ENCODE peak calls at places on chromosomes 4 and X, in four cellular contexts. One of them, this sample, is unnamed. For H3K4me1, the result is how much of the 10 kb centered on the place peaks cover.

GRCh38 chr4:109816082-109816442 is 500 bp downstream of the GAR1 start:
- DNase-seq in kidney: no peak
- DNase-seq in IMR-90: no peak
- DNase-seq in colonic mucosa: peak
- DNase-seq in this sample: peak

GRCh38 chrX:133921764-133922389 is 63.5 kb downstream of the GPC3 start:
- DNase-seq in kidney: no peak
- DNase-seq in IMR-90: peak
- DNase-seq in colonic mucosa: peak
- DNase-seq in this sample: peak

GRCh38 chr4:48602222-48602621 is 112.2 kb downstream of the ZAR1 start:
- DNase-seq in kidney: no peak
- DNase-seq in IMR-90: peak
- DNase-seq in colonic mucosa: no peak
- DNase-seq in this sample: peak

GRCh38 chrX:130091976-130092522 is 18.2 kb downstream of the ELF4 start:
- DNase-seq in kidney: peak
- DNase-seq in IMR-90: no peak
- DNase-seq in colonic mucosa: peak
- DNase-seq in this sample: no peak

GRCh38 chrX:53312946-53313745 is 31.8 kb upstream of the IQSEC2 start:
- DNase-seq in kidney: peak
- DNase-seq in IMR-90: peak
- DNase-seq in colonic mucosa: peak
- DNase-seq in this sample: peak

GRCh38 chrX:23845316-23845932 is 62.3 kb downstream of the APOO start:
- DNase-seq in kidney: no peak
- DNase-seq in IMR-90: no peak
- DNase-seq in colonic mucosa: peak
- DNase-seq in this sample: no peak

GRCh38 chr4:165384608-165385007 is 5.8 kb downstream of the CPE start:
- DNase-seq in kidney: no peak
- DNase-seq in IMR-90: peak
- DNase-seq in colonic mucosa: no peak
- DNase-seq in this sample: peak

GRCh38 chrX:20320461-20321159 is 53.9 kb upstream of the RPS6KA3 start:
- DNase-seq in kidney: no peak
- DNase-seq in IMR-90: no peak
- DNase-seq in colonic mucosa: no peak
- DNase-seq in this sample: peak

GRCh38 chr4:39046243-39046642 is 14.0 kb upstream of the TMEM156 start:
- DNase-seq in kidney: no peak
- DNase-seq in IMR-90: peak
- DNase-seq in colonic mucosa: no peak
- DNase-seq in this sample: no peak

GRCh38 chr4:108130955-108131354 is 37.8 kb downstream of the LEF1 start:
- DNase-seq in kidney: no peak
- DNase-seq in IMR-90: no peak
- DNase-seq in colonic mucosa: no peak
- DNase-seq in this sample: no peak

GRCh38 chr4:147498031-147498700 is 17.3 kb downstream of the EDNRA start:
- DNase-seq in kidney: no peak
- DNase-seq in IMR-90: peak
- DNase-seq in colonic mucosa: no peak
- DNase-seq in this sample: peak

GRCh38 chr4:112184438-112184837 is 39.2 kb downstream of the FAM241A start:
- DNase-seq in kidney: no peak
- DNase-seq in IMR-90: no peak
- DNase-seq in colonic mucosa: no peak
- DNase-seq in this sample: no peak

GRCh38 chr4:113584407-113585150 is 177.0 kb downstream of the CAMK2D start:
- DNase-seq in kidney: no peak
- DNase-seq in IMR-90: peak
- DNase-seq in colonic mucosa: no peak
- DNase-seq in this sample: peak

GRCh38 chr4:17347445-17347844 is 164.4 kb downstream of the QDPR start:
- DNase-seq in kidney: no peak
- DNase-seq in IMR-90: peak
- DNase-seq in colonic mucosa: peak
- DNase-seq in this sample: peak

GRCh38 chrX:27583976-27584375 is 6.2 kb upstream of the DCAF8L2 start:
- DNase-seq in kidney: no peak
- DNase-seq in IMR-90: peak
- DNase-seq in colonic mucosa: no peak
- DNase-seq in this sample: no peak

GRCh38 chr4:6275898-6276563 is 6.4 kb downstream of the WFS1 start:
- DNase-seq in kidney: no peak
- DNase-seq in IMR-90: no peak
- DNase-seq in colonic mucosa: no peak
- DNase-seq in this sample: no peak

GRCh38 chr4:6272863-6273660 is 3.4 kb downstream of the WFS1 start:
- DNase-seq in kidney: peak
- DNase-seq in IMR-90: peak
- DNase-seq in colonic mucosa: no peak
- DNase-seq in this sample: peak

GRCh38 chr4:6271701-6272465 is 2.2 kb downstream of the WFS1 start:
- DNase-seq in kidney: peak
- DNase-seq in IMR-90: no peak
- DNase-seq in colonic mucosa: no peak
- DNase-seq in this sample: no peak

GRCh38 chr4:6275351-6275750 is 5.7 kb downstream of the WFS1 start:
- DNase-seq in kidney: no peak
- DNase-seq in IMR-90: no peak
- DNase-seq in colonic mucosa: no peak
- DNase-seq in this sample: no peak

GRCh38 chr4:6273661-6273990 is 4.0 kb downstream of the WFS1 start:
- DNase-seq in kidney: no peak
- DNase-seq in IMR-90: no peak
- DNase-seq in colonic mucosa: no peak
- DNase-seq in this sample: peak
- H3K4me1 ChIP-seq in kidney: under half
- H3K4me1 ChIP-seq in IMR-90: under half
- H3K4me1 ChIP-seq in colonic mucosa: under half
- H3K4me1 ChIP-seq in this sample: under half

GRCh38 chrX:125248931-125249330 is 70.7 kb upstream of the TEX13C start:
- DNase-seq in kidney: no peak
- DNase-seq in IMR-90: no peak
- DNase-seq in colonic mucosa: no peak
- DNase-seq in this sample: no peak
- H3K9ac ChIP-seq in kidney: no peak
- H3K9ac ChIP-seq in IMR-90: no peak
- H3K9ac ChIP-seq in colonic mucosa: no peak
- H3K9ac ChIP-seq in this sample: no peak

DNA sequence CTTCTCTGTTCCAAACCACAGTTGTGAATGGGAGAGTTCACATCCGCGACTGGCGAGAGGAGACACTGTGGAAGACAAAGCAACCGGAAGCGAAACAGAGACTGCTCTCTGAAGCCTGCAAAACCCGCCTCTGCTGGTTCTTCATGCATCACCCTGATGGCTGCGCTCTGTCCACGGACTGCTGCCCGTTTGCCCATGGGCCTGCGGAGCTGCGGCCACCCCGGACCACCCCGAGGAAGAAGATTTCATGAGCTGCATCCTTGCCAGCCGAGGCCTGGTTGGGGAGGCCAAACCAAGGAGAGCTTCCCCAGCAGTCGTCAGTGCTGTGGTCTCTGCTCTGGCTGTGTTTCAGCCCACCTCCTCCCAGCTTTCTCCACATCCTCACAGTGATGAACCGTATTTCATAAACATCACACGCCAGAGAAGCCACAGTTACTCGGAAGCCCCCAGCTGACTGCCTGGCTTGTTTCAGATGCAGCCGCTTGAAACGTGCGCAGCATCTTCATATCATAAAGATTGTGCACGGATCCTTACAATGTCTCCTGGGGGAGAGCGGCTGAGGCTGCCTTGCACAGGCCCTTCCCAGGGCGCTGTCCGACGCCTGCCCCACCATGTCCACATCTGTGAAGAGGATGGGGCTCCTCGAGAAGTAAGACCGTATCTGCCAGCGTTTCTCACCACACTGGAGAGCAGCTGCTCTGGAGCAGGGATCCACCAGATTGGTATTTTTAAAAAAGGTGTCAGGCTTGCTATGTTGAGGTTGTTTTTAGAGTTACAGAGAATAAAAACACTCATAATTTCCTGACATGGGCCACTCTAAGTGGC is 35.4 kb downstream of the TRMT44 start:
- DNase-seq in kidney: no peak
- DNase-seq in IMR-90: no peak
- DNase-seq in colonic mucosa: no peak
- DNase-seq in this sample: no peak
- H3K4me1 ChIP-seq in kidney: under half
- H3K4me1 ChIP-seq in IMR-90: under half
- H3K4me1 ChIP-seq in colonic mucosa: under half
- H3K4me1 ChIP-seq in this sample: under half

DNA sequence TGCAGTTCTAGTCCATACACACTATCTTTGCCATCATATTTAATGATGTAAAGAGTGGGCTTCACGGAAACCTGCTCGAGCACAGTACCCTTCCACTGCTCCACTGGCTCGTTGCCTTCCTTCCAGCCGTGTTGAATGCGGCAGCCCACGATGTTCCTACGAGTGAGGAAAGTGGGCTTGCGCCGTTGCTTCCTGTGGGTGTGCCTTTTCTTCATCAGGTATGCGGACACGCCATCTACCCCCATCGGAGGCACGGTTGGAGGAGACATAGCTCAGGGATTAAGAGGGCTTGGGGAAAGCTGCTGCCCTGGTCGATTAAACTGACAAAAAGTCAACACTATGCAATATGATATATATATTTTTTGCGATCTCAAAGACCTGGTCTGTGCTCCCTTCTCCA is 581 bp downstream of the SPIN4 start:
- DNase-seq in kidney: peak
- DNase-seq in IMR-90: no peak
- DNase-seq in colonic mucosa: peak
- DNase-seq in this sample: peak
- H3K9ac ChIP-seq in kidney: peak
- H3K9ac ChIP-seq in IMR-90: peak
- H3K9ac ChIP-seq in colonic mucosa: peak
- H3K9ac ChIP-seq in this sample: peak

This sample was measured in adipocyte.